ENCODE peak calls at places on chromosomes 5 and 9, in eight cellular contexts. One of them, this sample, is unnamed. For H3K27me3 and H3K4me1, the result is how much of the 10 kb centered on the place peaks cover.

GRCh38 chr5:126004636-126005035 is 418.6 kb upstream of the GRAMD2B start:
- DNase-seq in fibroblast of lung: peak
- DNase-seq in aorta: no peak
- DNase-seq in GM23248: no peak
- DNase-seq in mesendoderm: peak
- DNase-seq in neural progenitor cell: no peak
- DNase-seq in sigmoid colon: no peak
- DNase-seq in heart left ventricle: no peak
- DNase-seq in this sample: no peak

GRCh38 chr5:157197088-157197487 is 16.4 kb downstream of the ITK start:
- DNase-seq in fibroblast of lung: no peak
- DNase-seq in aorta: no peak
- DNase-seq in GM23248: no peak
- DNase-seq in mesendoderm: no peak
- DNase-seq in neural progenitor cell: no peak
- DNase-seq in sigmoid colon: no peak
- DNase-seq in heart left ventricle: no peak
- DNase-seq in this sample: no peak

GRCh38 chr5:28542968-28543367 is 1504.6 kb upstream of the CDH9 start:
- DNase-seq in fibroblast of lung: peak
- DNase-seq in aorta: no peak
- DNase-seq in GM23248: peak
- DNase-seq in mesendoderm: peak
- DNase-seq in neural progenitor cell: no peak
- DNase-seq in sigmoid colon: no peak
- DNase-seq in heart left ventricle: no peak
- DNase-seq in this sample: no peak

GRCh38 chr5:61631438-61631941 is 299.4 kb downstream of the ZSWIM6 start:
- DNase-seq in fibroblast of lung: peak
- DNase-seq in aorta: no peak
- DNase-seq in GM23248: peak
- DNase-seq in mesendoderm: peak
- DNase-seq in neural progenitor cell: peak
- DNase-seq in sigmoid colon: peak
- DNase-seq in heart left ventricle: peak
- DNase-seq in this sample: no peak

GRCh38 chr9:132651259-132651658 is 18.5 kb downstream of the DDX31 start:
- DNase-seq in fibroblast of lung: peak
- DNase-seq in aorta: no peak
- DNase-seq in GM23248: peak
- DNase-seq in mesendoderm: no peak
- DNase-seq in neural progenitor cell: no peak
- DNase-seq in sigmoid colon: no peak
- DNase-seq in heart left ventricle: no peak
- DNase-seq in this sample: peak

GRCh38 chr5:138594305-138595058 is 19.3 kb upstream of the HSPA9 start:
- DNase-seq in fibroblast of lung: no peak
- DNase-seq in aorta: no peak
- DNase-seq in GM23248: no peak
- DNase-seq in mesendoderm: no peak
- DNase-seq in neural progenitor cell: no peak
- DNase-seq in sigmoid colon: no peak
- DNase-seq in heart left ventricle: no peak
- DNase-seq in this sample: no peak

GRCh38 chr9:19102181-19102630 is 498 bp downstream of the HAUS6 start:
- DNase-seq in fibroblast of lung: no peak
- DNase-seq in aorta: no peak
- DNase-seq in GM23248: peak
- DNase-seq in mesendoderm: peak
- DNase-seq in neural progenitor cell: peak
- DNase-seq in sigmoid colon: peak
- DNase-seq in heart left ventricle: peak
- DNase-seq in this sample: peak

GRCh38 chr9:115891929-115892328 is 261.7 kb upstream of the PAPPA start:
- DNase-seq in fibroblast of lung: peak
- DNase-seq in aorta: no peak
- DNase-seq in GM23248: peak
- DNase-seq in mesendoderm: no peak
- DNase-seq in neural progenitor cell: no peak
- DNase-seq in sigmoid colon: no peak
- DNase-seq in heart left ventricle: no peak
- DNase-seq in this sample: no peak

GRCh38 chr5:42374722-42375273 is 48.4 kb upstream of the GHR start:
- DNase-seq in fibroblast of lung: no peak
- DNase-seq in aorta: no peak
- DNase-seq in GM23248: no peak
- DNase-seq in mesendoderm: no peak
- DNase-seq in neural progenitor cell: no peak
- DNase-seq in sigmoid colon: no peak
- DNase-seq in heart left ventricle: no peak
- DNase-seq in this sample: no peak

GRCh38 chr5:1375871-1376850 is 31.3 kb upstream of the CLPTM1L start:
- DNase-seq in fibroblast of lung: no peak
- DNase-seq in aorta: no peak
- DNase-seq in GM23248: peak
- DNase-seq in mesendoderm: no peak
- DNase-seq in neural progenitor cell: no peak
- DNase-seq in sigmoid colon: no peak
- DNase-seq in heart left ventricle: no peak
- DNase-seq in this sample: no peak

DNA sequence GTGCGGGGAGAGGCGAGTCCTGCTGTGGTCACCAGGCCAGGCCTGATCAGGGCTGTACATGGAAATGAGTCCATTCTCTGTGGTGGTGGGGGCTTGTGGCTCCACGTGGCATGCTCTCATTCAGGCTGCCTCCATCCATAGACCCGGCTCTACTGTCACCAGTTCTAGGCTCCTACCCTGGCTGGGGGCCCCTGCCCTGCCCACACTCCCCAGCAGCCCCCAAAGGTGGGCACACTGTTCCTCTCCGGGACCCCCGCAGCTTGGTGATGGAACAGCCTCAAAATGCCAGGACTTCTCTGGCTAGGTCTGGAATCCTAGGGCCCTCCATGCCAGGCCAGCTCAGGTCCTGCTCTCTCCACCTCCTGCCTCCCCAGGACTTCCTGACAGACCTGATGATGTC is 111.7 kb downstream of the DAB2IP start:
- DNase-seq in fibroblast of lung: no peak
- DNase-seq in aorta: no peak
- DNase-seq in GM23248: no peak
- DNase-seq in mesendoderm: no peak
- DNase-seq in neural progenitor cell: no peak
- DNase-seq in sigmoid colon: no peak
- DNase-seq in heart left ventricle: no peak
- DNase-seq in this sample: no peak
- H3K27me3 ChIP-seq in fibroblast of lung: under half
- H3K27me3 ChIP-seq in aorta: under half
- H3K27me3 ChIP-seq in GM23248: under half
- H3K27me3 ChIP-seq in mesendoderm: under half
- H3K27me3 ChIP-seq in neural progenitor cell: under half
- H3K27me3 ChIP-seq in sigmoid colon: under half
- H3K27me3 ChIP-seq in heart left ventricle: under half
- H3K27me3 ChIP-seq in this sample: under half

GRCh38 chr5:122516432-122516743 is 204.4 kb downstream of the SNCAIP start:
- DNase-seq in fibroblast of lung: no peak
- DNase-seq in aorta: no peak
- DNase-seq in GM23248: no peak
- DNase-seq in mesendoderm: no peak
- DNase-seq in neural progenitor cell: no peak
- DNase-seq in sigmoid colon: no peak
- DNase-seq in heart left ventricle: no peak
- DNase-seq in this sample: no peak

GRCh38 chr5:122517091-122517490 is 205.1 kb downstream of the SNCAIP start:
- DNase-seq in fibroblast of lung: no peak
- DNase-seq in aorta: no peak
- DNase-seq in GM23248: no peak
- DNase-seq in mesendoderm: no peak
- DNase-seq in neural progenitor cell: no peak
- DNase-seq in sigmoid colon: no peak
- DNase-seq in heart left ventricle: no peak
- DNase-seq in this sample: no peak

DNA sequence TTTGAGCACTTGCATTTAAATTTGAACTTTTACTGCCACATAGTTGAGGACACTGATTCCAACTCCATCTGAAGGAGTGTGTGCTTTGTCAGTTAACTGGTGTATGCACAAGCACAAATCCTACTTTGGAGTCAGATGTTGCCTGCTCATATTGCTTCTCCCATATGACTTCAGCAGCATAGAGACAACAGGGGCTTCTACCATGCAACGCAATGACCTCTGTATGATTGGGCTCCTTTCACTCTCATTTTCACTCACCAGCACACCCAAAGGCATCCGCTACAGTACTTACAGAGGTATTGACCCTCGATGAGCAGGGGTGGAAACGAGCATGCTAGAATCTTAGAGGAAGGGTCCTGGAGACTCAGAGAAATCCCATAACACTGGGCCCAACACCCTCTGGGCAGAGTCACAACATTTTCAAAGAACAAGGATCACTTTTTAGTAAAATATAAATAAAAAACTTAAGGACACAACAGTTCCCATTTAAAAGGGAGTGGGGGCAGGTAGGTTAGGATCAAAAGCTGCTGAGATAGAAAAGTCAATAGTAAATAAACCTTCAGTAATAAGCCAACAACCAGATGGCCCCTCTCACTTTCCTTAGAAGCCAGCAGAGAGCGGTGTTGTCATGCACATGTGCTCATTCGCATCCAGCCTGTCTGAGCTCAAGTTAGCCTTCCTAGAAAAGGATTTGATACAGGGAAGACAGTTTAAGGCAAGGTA is 203.8 kb downstream of the SNCAIP start:
- DNase-seq in fibroblast of lung: peak
- DNase-seq in aorta: peak
- DNase-seq in GM23248: peak
- DNase-seq in mesendoderm: peak
- DNase-seq in neural progenitor cell: peak
- DNase-seq in sigmoid colon: peak
- DNase-seq in heart left ventricle: no peak
- DNase-seq in this sample: peak
- H3K4me3 ChIP-seq in fibroblast of lung: no peak
- H3K4me3 ChIP-seq in aorta: no peak
- H3K4me3 ChIP-seq in GM23248: no peak
- H3K4me3 ChIP-seq in mesendoderm: no peak
- H3K4me3 ChIP-seq in neural progenitor cell: no peak
- H3K4me3 ChIP-seq in sigmoid colon: no peak
- H3K4me3 ChIP-seq in heart left ventricle: no peak
- H3K4me3 ChIP-seq in this sample: no peak

GRCh38 chr5:129903466-129904101 is 681 bp upstream of the CHSY3 start:
- DNase-seq in fibroblast of lung: no peak
- DNase-seq in aorta: no peak
- DNase-seq in GM23248: no peak
- DNase-seq in mesendoderm: no peak
- DNase-seq in neural progenitor cell: peak
- DNase-seq in sigmoid colon: no peak
- DNase-seq in heart left ventricle: no peak
- DNase-seq in this sample: no peak
- H3K4me1 ChIP-seq in fibroblast of lung: under half
- H3K4me1 ChIP-seq in aorta: under half
- H3K4me1 ChIP-seq in GM23248: under half
- H3K4me1 ChIP-seq in mesendoderm: under half
- H3K4me1 ChIP-seq in neural progenitor cell: under half
- H3K4me1 ChIP-seq in sigmoid colon: under half
- H3K4me1 ChIP-seq in heart left ventricle: under half
- H3K4me1 ChIP-seq in this sample: under half

DNA sequence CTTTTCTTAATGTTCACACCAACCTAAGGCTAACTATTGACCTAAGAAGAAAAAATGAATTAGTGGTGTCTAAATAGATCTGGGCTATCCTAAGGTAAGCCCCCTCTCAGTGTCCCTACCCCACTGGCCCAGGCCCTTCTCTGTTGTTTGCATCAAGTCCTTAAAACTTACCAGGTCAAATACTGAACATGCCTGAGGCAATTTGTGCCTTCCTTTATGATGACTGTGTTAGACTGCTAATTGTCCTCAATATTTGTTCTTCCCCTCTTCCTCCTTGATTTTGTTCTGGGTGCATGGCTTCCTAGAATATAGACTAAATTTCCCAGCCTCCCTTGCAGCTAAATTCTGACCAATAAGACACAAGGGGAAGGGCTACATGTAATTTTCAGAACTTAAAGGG is 199.9 kb downstream of the ADAMTS12 start:
- DNase-seq in fibroblast of lung: peak
- DNase-seq in aorta: no peak
- DNase-seq in GM23248: no peak
- DNase-seq in mesendoderm: no peak
- DNase-seq in neural progenitor cell: no peak
- DNase-seq in sigmoid colon: no peak
- DNase-seq in heart left ventricle: no peak
- DNase-seq in this sample: no peak
- H3K27me3 ChIP-seq in fibroblast of lung: under half
- H3K27me3 ChIP-seq in aorta: under half
- H3K27me3 ChIP-seq in GM23248: under half
- H3K27me3 ChIP-seq in mesendoderm: under half
- H3K27me3 ChIP-seq in neural progenitor cell: under half
- H3K27me3 ChIP-seq in sigmoid colon: under half
- H3K27me3 ChIP-seq in heart left ventricle: under half
- H3K27me3 ChIP-seq in this sample: under half

GRCh38 chr5:77029376-77029885 is 773 bp upstream of the AGGF1 start:
- DNase-seq in fibroblast of lung: no peak
- DNase-seq in aorta: no peak
- DNase-seq in GM23248: no peak
- DNase-seq in mesendoderm: peak
- DNase-seq in neural progenitor cell: no peak
- DNase-seq in sigmoid colon: no peak
- DNase-seq in heart left ventricle: no peak
- DNase-seq in this sample: no peak
- H3K4me3 ChIP-seq in fibroblast of lung: no peak
- H3K4me3 ChIP-seq in aorta: no peak
- H3K4me3 ChIP-seq in GM23248: peak
- H3K4me3 ChIP-seq in mesendoderm: no peak
- H3K4me3 ChIP-seq in neural progenitor cell: peak
- H3K4me3 ChIP-seq in sigmoid colon: peak
- H3K4me3 ChIP-seq in heart left ventricle: peak
- H3K4me3 ChIP-seq in this sample: no peak

GRCh38 chr5:14237313-14238086 is 94.4 kb downstream of the TRIO start:
- DNase-seq in fibroblast of lung: peak
- DNase-seq in aorta: no peak
- DNase-seq in GM23248: no peak
- DNase-seq in mesendoderm: no peak
- DNase-seq in neural progenitor cell: no peak
- DNase-seq in sigmoid colon: no peak
- DNase-seq in heart left ventricle: no peak
- DNase-seq in this sample: no peak
- H3K4me1 ChIP-seq in fibroblast of lung: under half
- H3K4me1 ChIP-seq in aorta: under half
- H3K4me1 ChIP-seq in GM23248: half or more
- H3K4me1 ChIP-seq in mesendoderm: under half
- H3K4me1 ChIP-seq in neural progenitor cell: under half
- H3K4me1 ChIP-seq in sigmoid colon: half or more
- H3K4me1 ChIP-seq in heart left ventricle: under half
- H3K4me1 ChIP-seq in this sample: under half

GRCh38 chr5:135535420-135535819 is 344 bp downstream of the NEUROG1 start:
- DNase-seq in fibroblast of lung: no peak
- DNase-seq in aorta: no peak
- DNase-seq in GM23248: peak
- DNase-seq in mesendoderm: no peak
- DNase-seq in neural progenitor cell: no peak
- DNase-seq in sigmoid colon: no peak
- DNase-seq in heart left ventricle: no peak
- DNase-seq in this sample: no peak
- H3K27me3 ChIP-seq in fibroblast of lung: under half
- H3K27me3 ChIP-seq in aorta: under half
- H3K27me3 ChIP-seq in GM23248: half or more
- H3K27me3 ChIP-seq in mesendoderm: half or more
- H3K27me3 ChIP-seq in neural progenitor cell: half or more
- H3K27me3 ChIP-seq in sigmoid colon: under half
- H3K27me3 ChIP-seq in heart left ventricle: half or more
- H3K27me3 ChIP-seq in this sample: under half

GRCh38 chr5:16932401-16932800 is 3.7 kb downstream of the MYO10 start:
- DNase-seq in fibroblast of lung: no peak
- DNase-seq in aorta: no peak
- DNase-seq in GM23248: no peak
- DNase-seq in mesendoderm: peak
- DNase-seq in neural progenitor cell: no peak
- DNase-seq in sigmoid colon: no peak
- DNase-seq in heart left ventricle: no peak
- DNase-seq in this sample: no peak
- H3K4me3 ChIP-seq in fibroblast of lung: no peak
- H3K4me3 ChIP-seq in aorta: no peak
- H3K4me3 ChIP-seq in GM23248: peak
- H3K4me3 ChIP-seq in mesendoderm: no peak
- H3K4me3 ChIP-seq in neural progenitor cell: no peak
- H3K4me3 ChIP-seq in sigmoid colon: no peak
- H3K4me3 ChIP-seq in heart left ventricle: no peak
- H3K4me3 ChIP-seq in this sample: no peak

This sample was measured in HAP-1.